ENCODE peak calls at places on chromosomes 1 and 21, in four cellular contexts. One of them, this sample, is unnamed.
A peak's percentile ranks its signal among the peaks of the same experiment; 100 is the strongest.

GRCh38 chr1:22142315-22143064 is 407 bp downstream of the WNT4 start:
- DNase-seq in neural progenitor cell: peak; percentile 76
- DNase-seq in IMR-90: no peak
- DNase-seq in OCI-LY7: no peak
- DNase-seq in this sample: no peak

GRCh38 chr1:16099412-16099811 is 26.0 kb upstream of the FAM131C start:
- DNase-seq in neural progenitor cell: no peak
- DNase-seq in IMR-90: no peak
- DNase-seq in OCI-LY7: no peak
- DNase-seq in this sample: no peak

GRCh38 chr1:38283736-38284470 is 237.3 kb upstream of the POU3F1 start:
- DNase-seq in neural progenitor cell: no peak
- DNase-seq in IMR-90: no peak
- DNase-seq in OCI-LY7: no peak
- DNase-seq in this sample: no peak

GRCh38 chr1:190019717-190020116 is 457.9 kb downstream of the BRINP3 start:
- DNase-seq in neural progenitor cell: no peak
- DNase-seq in IMR-90: no peak
- DNase-seq in OCI-LY7: no peak
- DNase-seq in this sample: no peak

GRCh38 chr1:151661728-151662127 is 49.9 kb downstream of the SNX27 start:
- DNase-seq in neural progenitor cell: no peak
- DNase-seq in IMR-90: no peak
- DNase-seq in OCI-LY7: no peak
- DNase-seq in this sample: no peak

GRCh38 chr21:27831821-27832569 is 865.1 kb upstream of the ADAMTS5 start:
- DNase-seq in neural progenitor cell: no peak
- DNase-seq in IMR-90: peak; percentile 57
- DNase-seq in OCI-LY7: no peak
- DNase-seq in this sample: no peak

GRCh38 chr1:200873116-200873670 is 412 bp downstream of the GPR25 start:
- DNase-seq in neural progenitor cell: no peak
- DNase-seq in IMR-90: no peak
- DNase-seq in OCI-LY7: no peak
- DNase-seq in this sample: no peak

GRCh38 chr1:117602862-117603261 is 3.0 kb upstream of the TENT5C start:
- DNase-seq in neural progenitor cell: no peak
- DNase-seq in IMR-90: no peak
- DNase-seq in OCI-LY7: no peak
- DNase-seq in this sample: no peak

GRCh38 chr1:243483084-243483845 is 227.4 kb downstream of the SDCCAG8 start:
- DNase-seq in neural progenitor cell: peak; percentile 57
- DNase-seq in IMR-90: no peak
- DNase-seq in OCI-LY7: no peak
- DNase-seq in this sample: no peak

GRCh38 chr1:98177751-98178150 is 256.9 kb upstream of the DPYD start:
- DNase-seq in neural progenitor cell: no peak
- DNase-seq in IMR-90: peak; percentile 12
- DNase-seq in OCI-LY7: no peak
- DNase-seq in this sample: no peak

GRCh38 chr1:18278953-18279712 is 171.5 kb downstream of the IGSF21 start:
- DNase-seq in neural progenitor cell: no peak
- DNase-seq in IMR-90: no peak
- DNase-seq in OCI-LY7: peak; percentile 90
- DNase-seq in this sample: peak; percentile 97

GRCh38 chr1:94819945-94820746 is at the start of gene SLC44A3:
- DNase-seq in neural progenitor cell: peak; percentile 82
- DNase-seq in IMR-90: peak; percentile 24
- DNase-seq in OCI-LY7: no peak
- DNase-seq in this sample: peak; percentile 10

GRCh38 chr1:93878501-93878888 is 511 bp downstream of the DNTTIP2 start:
- DNase-seq in neural progenitor cell: peak; percentile 56
- DNase-seq in IMR-90: peak; percentile 24
- DNase-seq in OCI-LY7: peak; percentile 23
- DNase-seq in this sample: peak; percentile 65

GRCh38 chr1:22114083-22115012 is 28.5 kb downstream of the WNT4 start:
- DNase-seq in neural progenitor cell: peak; percentile 80
- DNase-seq in IMR-90: peak; percentile 76
- DNase-seq in OCI-LY7: no peak
- DNase-seq in this sample: no peak

GRCh38 chr1:109975718-109976117 is 8.8 kb upstream of the AHCYL1 start:
- DNase-seq in neural progenitor cell: no peak
- DNase-seq in IMR-90: peak; percentile 85
- DNase-seq in OCI-LY7: no peak
- DNase-seq in this sample: no peak

GRCh38 chr1:154427173-154428139 is 22.3 kb downstream of the IL6R start:
- DNase-seq in neural progenitor cell: no peak
- DNase-seq in IMR-90: peak; percentile 44
- DNase-seq in OCI-LY7: no peak
- DNase-seq in this sample: peak; percentile 39

GRCh38 chr21:21196848-21197247 is 198.6 kb downstream of the NCAM2 start:
- DNase-seq in neural progenitor cell: no peak
- DNase-seq in IMR-90: no peak
- DNase-seq in OCI-LY7: no peak
- DNase-seq in this sample: no peak

GRCh38 chr1:199163277-199164069 is 524.6 kb downstream of the PTPRC start:
- DNase-seq in neural progenitor cell: no peak
- DNase-seq in IMR-90: no peak
- DNase-seq in OCI-LY7: no peak
- DNase-seq in this sample: no peak

GRCh38 chr21:32349333-32349944 is 43.4 kb downstream of the URB1 start:
- DNase-seq in neural progenitor cell: no peak
- DNase-seq in IMR-90: no peak
- DNase-seq in OCI-LY7: no peak
- DNase-seq in this sample: no peak

GRCh38 chr1:111864862-111865261 is 109.2 kb downstream of the DDX20 start:
- DNase-seq in neural progenitor cell: peak; percentile 22
- DNase-seq in IMR-90: no peak
- DNase-seq in OCI-LY7: peak; percentile 13
- DNase-seq in this sample: no peak

GRCh38 chr1:111252786-111253185 is 25.3 kb downstream of the CHI3L2 start:
- DNase-seq in neural progenitor cell: no peak
- DNase-seq in IMR-90: no peak
- DNase-seq in OCI-LY7: no peak
- DNase-seq in this sample: no peak

GRCh38 chr1:186183219-186183618 is 191.8 kb downstream of the TPR start:
- DNase-seq in neural progenitor cell: no peak
- DNase-seq in IMR-90: peak; percentile 58
- DNase-seq in OCI-LY7: no peak
- DNase-seq in this sample: no peak

GRCh38 chr1:168340796-168341510 is 60.3 kb downstream of the TBX19 start:
- DNase-seq in neural progenitor cell: no peak
- DNase-seq in IMR-90: no peak
- DNase-seq in OCI-LY7: no peak
- DNase-seq in this sample: no peak

GRCh38 chr1:147598631-147599361 is 57.5 kb downstream of the BCL9 start:
- DNase-seq in neural progenitor cell: peak; percentile 78
- DNase-seq in IMR-90: peak; percentile 15
- DNase-seq in OCI-LY7: peak; percentile 51
- DNase-seq in this sample: peak; percentile 68

GRCh38 chr1:179558078-179558477 is 17.7 kb downstream of the NPHS2 start:
- DNase-seq in neural progenitor cell: no peak
- DNase-seq in IMR-90: no peak
- DNase-seq in OCI-LY7: no peak
- DNase-seq in this sample: no peak

GRCh38 chr1:18344755-18345154 is 136.0 kb upstream of the KLHDC7A start:
- DNase-seq in neural progenitor cell: peak; percentile 40
- DNase-seq in IMR-90: no peak
- DNase-seq in OCI-LY7: no peak
- DNase-seq in this sample: no peak

GRCh38 chr1:30684259-30684658 is 39.1 kb downstream of the MATN1 start:
- DNase-seq in neural progenitor cell: no peak
- DNase-seq in IMR-90: no peak
- DNase-seq in OCI-LY7: no peak
- DNase-seq in this sample: no peak

GRCh38 chr1:197286634-197287033 is 18.6 kb downstream of the CRB1 start:
- DNase-seq in neural progenitor cell: no peak
- DNase-seq in IMR-90: no peak
- DNase-seq in OCI-LY7: no peak
- DNase-seq in this sample: no peak

GRCh38 chr1:63947904-63948303 is 174.1 kb downstream of the ROR1 start:
- DNase-seq in neural progenitor cell: no peak
- DNase-seq in IMR-90: no peak
- DNase-seq in OCI-LY7: no peak
- DNase-seq in this sample: no peak
- H3K4me2 ChIP-seq in neural progenitor cell: peak overlapping the region; percentile 70
- H3K4me2 ChIP-seq in IMR-90: no peak overlapping the region
- H3K4me2 ChIP-seq in OCI-LY7: no peak overlapping the region
- H3K4me2 ChIP-seq in this sample: no peak overlapping the region

GRCh38 chr1:47564570-47564969 is 126.7 kb downstream of the FOXD2 start:
- DNase-seq in neural progenitor cell: no peak
- DNase-seq in IMR-90: no peak
- DNase-seq in OCI-LY7: no peak
- DNase-seq in this sample: no peak

GRCh38 chr1:47562799-47563198 is 125.0 kb downstream of the FOXD2 start:
- DNase-seq in neural progenitor cell: no peak
- DNase-seq in IMR-90: no peak
- DNase-seq in OCI-LY7: no peak
- DNase-seq in this sample: no peak

GRCh38 chr1:47562147-47562546 is 124.3 kb downstream of the FOXD2 start:
- DNase-seq in neural progenitor cell: no peak
- DNase-seq in IMR-90: no peak
- DNase-seq in OCI-LY7: no peak
- DNase-seq in this sample: no peak

GRCh38 chr1:47561523-47562007 is 123.7 kb downstream of the FOXD2 start:
- DNase-seq in neural progenitor cell: no peak
- DNase-seq in IMR-90: no peak
- DNase-seq in OCI-LY7: no peak
- DNase-seq in this sample: no peak

GRCh38 chr1:47563206-47563605 is 125.4 kb downstream of the FOXD2 start:
- DNase-seq in neural progenitor cell: no peak
- DNase-seq in IMR-90: no peak
- DNase-seq in OCI-LY7: no peak
- DNase-seq in this sample: no peak
- H3K4me3 ChIP-seq in neural progenitor cell: no peak overlapping the region
- H3K4me3 ChIP-seq in IMR-90: no peak overlapping the region
- H3K4me3 ChIP-seq in OCI-LY7: no peak overlapping the region
- H3K4me3 ChIP-seq in this sample: no peak overlapping the region

GRCh38 chr1:3315399-3315798 is 139.1 kb upstream of the ARHGEF16 start:
- DNase-seq in neural progenitor cell: no peak
- DNase-seq in IMR-90: no peak
- DNase-seq in OCI-LY7: no peak
- DNase-seq in this sample: no peak

GRCh38 chr1:3317456-3317855 is 137.0 kb upstream of the ARHGEF16 start:
- DNase-seq in neural progenitor cell: no peak
- DNase-seq in IMR-90: no peak
- DNase-seq in OCI-LY7: no peak
- DNase-seq in this sample: no peak

GRCh38 chr1:3318329-3318728 is 136.1 kb upstream of the ARHGEF16 start:
- DNase-seq in neural progenitor cell: no peak
- DNase-seq in IMR-90: no peak
- DNase-seq in OCI-LY7: no peak
- DNase-seq in this sample: no peak

GRCh38 chr1:3314561-3315271 is 139.7 kb upstream of the ARHGEF16 start:
- DNase-seq in neural progenitor cell: peak; percentile 65
- DNase-seq in IMR-90: peak; percentile 66
- DNase-seq in OCI-LY7: no peak
- DNase-seq in this sample: no peak

DNA sequence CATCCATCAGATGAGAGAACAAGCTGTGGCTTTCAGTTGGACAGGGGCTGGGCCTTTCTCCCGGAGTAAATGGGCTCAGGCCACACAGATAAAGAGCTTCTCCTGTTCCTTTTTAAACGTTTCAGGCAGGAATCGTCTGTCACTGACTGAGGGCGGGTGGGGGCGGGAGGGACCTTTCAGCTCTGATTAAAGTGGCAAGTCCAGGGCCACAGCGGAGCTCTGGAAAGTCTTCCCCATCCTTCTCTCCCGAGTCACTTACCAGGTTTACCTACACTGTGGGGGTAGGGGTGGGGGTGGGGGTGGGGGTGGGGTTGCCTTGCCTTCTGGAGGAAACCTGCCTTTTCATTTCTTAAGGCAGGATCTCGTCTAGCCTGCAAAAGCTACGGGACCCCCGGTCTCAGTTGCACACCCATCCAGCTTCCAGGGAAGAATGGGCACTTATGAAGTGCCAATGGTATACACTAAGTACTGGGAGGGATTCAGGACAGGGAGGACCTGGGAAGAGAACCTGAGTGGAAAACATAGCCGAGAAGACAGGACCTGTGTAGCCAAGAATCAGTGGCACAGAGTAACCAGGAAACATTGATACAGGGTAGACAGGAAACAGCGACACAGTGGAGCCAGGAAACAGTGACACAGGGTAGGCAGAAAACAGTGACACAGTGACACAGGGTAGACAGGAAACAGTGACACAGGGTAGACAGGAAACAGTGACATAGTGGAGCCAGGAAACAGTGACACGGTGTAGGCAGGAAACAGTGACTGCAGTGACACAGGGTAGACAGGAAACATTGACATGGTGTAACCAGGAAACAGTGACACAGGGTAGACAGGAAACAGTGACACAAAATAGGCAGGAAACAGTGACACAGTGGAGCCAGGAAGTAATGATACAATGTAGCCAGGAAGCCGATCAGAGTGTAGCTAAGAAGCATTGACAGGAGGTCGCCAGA is 138.2 kb upstream of the ARHGEF16 start:
- DNase-seq in neural progenitor cell: no peak
- DNase-seq in IMR-90: no peak
- DNase-seq in OCI-LY7: peak; percentile 23
- DNase-seq in this sample: no peak
- H3K4me2 ChIP-seq in neural progenitor cell: peak overlapping the region; percentile 56
- H3K4me2 ChIP-seq in IMR-90: no peak overlapping the region
- H3K4me2 ChIP-seq in OCI-LY7: no peak overlapping the region
- H3K4me2 ChIP-seq in this sample: no peak overlapping the region

GRCh38 chr1:54136269-54136896 is 16.4 kb downstream of the CDCP2 start:
- DNase-seq in neural progenitor cell: peak; percentile 25
- DNase-seq in IMR-90: no peak
- DNase-seq in OCI-LY7: no peak
- DNase-seq in this sample: no peak
- H3K4me3 ChIP-seq in neural progenitor cell: no peak overlapping the region
- H3K4me3 ChIP-seq in IMR-90: no peak overlapping the region
- H3K4me3 ChIP-seq in OCI-LY7: no peak overlapping the region
- H3K4me3 ChIP-seq in this sample: no peak overlapping the region

GRCh38 chr1:61636392-61636791 is 88.5 kb downstream of the TM2D1 start:
- DNase-seq in neural progenitor cell: no peak
- DNase-seq in IMR-90: no peak
- DNase-seq in OCI-LY7: no peak
- DNase-seq in this sample: peak; percentile 17
- H3K4me2 ChIP-seq in neural progenitor cell: no peak overlapping the region
- H3K4me2 ChIP-seq in IMR-90: no peak overlapping the region
- H3K4me2 ChIP-seq in OCI-LY7: no peak overlapping the region
- H3K4me2 ChIP-seq in this sample: no peak overlapping the region

GRCh38 chr1:66925558-66925910 is 744 bp downstream of the MIER1 start:
- DNase-seq in neural progenitor cell: no peak
- DNase-seq in IMR-90: no peak
- DNase-seq in OCI-LY7: no peak
- DNase-seq in this sample: no peak

GRCh38 chr1:66929289-66929688 is 4.5 kb downstream of the MIER1 start:
- DNase-seq in neural progenitor cell: no peak
- DNase-seq in IMR-90: no peak
- DNase-seq in OCI-LY7: peak; percentile 21
- DNase-seq in this sample: no peak

GRCh38 chr1:66924756-66925557 is at the start of the genes DNAI4 and MIER1:
- DNase-seq in neural progenitor cell: peak; percentile 99
- DNase-seq in IMR-90: peak; percentile 98
- DNase-seq in OCI-LY7: peak; percentile 97
- DNase-seq in this sample: peak; percentile 99

GRCh38 chr1:66927528-66927927 is 2.7 kb downstream of the MIER1 start:
- DNase-seq in neural progenitor cell: no peak
- DNase-seq in IMR-90: no peak
- DNase-seq in OCI-LY7: no peak
- DNase-seq in this sample: no peak

GRCh38 chr1:66925944-66926343 is 1.2 kb downstream of the MIER1 start:
- DNase-seq in neural progenitor cell: peak; percentile 54
- DNase-seq in IMR-90: no peak
- DNase-seq in OCI-LY7: peak; percentile 51
- DNase-seq in this sample: peak; percentile 65
- H3K4me3 ChIP-seq in neural progenitor cell: peak overlapping the region; percentile 74
- H3K4me3 ChIP-seq in IMR-90: peak overlapping the region; percentile 64
- H3K4me3 ChIP-seq in OCI-LY7: peak overlapping the region; percentile 96
- H3K4me3 ChIP-seq in this sample: peak overlapping the region; percentile 99

This sample was measured in Karpas-422.